ENCODE peak calls at places on chromosome 1, in four cellular contexts. U, H, J and Y are unnamed samples.

GRCh38 chr1:234065794-234066447 is 161.4 kb downstream of the SLC35F3 start:
- DNase-seq in U (peak; percentile 84), H (peak; percentile 75), J (peak; percentile 80), Y (no peak)

GRCh38 chr1:223216482-223217205 is 73.6 kb upstream of the TLR5 start:
- DNase-seq in U (no peak), H (no peak), J (no peak), Y (no peak)

GRCh38 chr1:39976732-39977131 is 21.8 kb downstream of the MFSD2A start:
- DNase-seq in U (no peak), H (no peak), J (no peak), Y (no peak)

GRCh38 chr1:171506525-171507304 is 21.4 kb downstream of the PRRC2C start:
- DNase-seq in U (no peak), H (no peak), J (no peak), Y (no peak)

GRCh38 chr1:109272831-109273547 is 10.0 kb downstream of the PSRC1 start:
- DNase-seq in U (no peak), H (peak; percentile 42), J (no peak), Y (no peak)

GRCh38 chr1:207823531-207823879 is 71.7 kb downstream of the CD46 start:
- DNase-seq in U (no peak), H (no peak), J (no peak), Y (no peak)

GRCh38 chr1:98919211-98919610 is 85.5 kb downstream of the PLPPR5 start:
- DNase-seq in U (no peak), H (no peak), J (no peak), Y (no peak)

GRCh38 chr1:1923681-1924000 is 4.6 kb upstream of the TMEM52 start:
- DNase-seq in U (no peak), H (no peak), J (no peak), Y (no peak)

GRCh38 chr1:50610563-50610962 is 187.3 kb upstream of the DMRTA2 start:
- DNase-seq in U (no peak), H (no peak), J (peak; percentile 41), Y (no peak)

GRCh38 chr1:187943606-187944403 is 1115.1 kb downstream of the PLA2G4A start:
- DNase-seq in U (no peak), H (no peak), J (no peak), Y (no peak)

GRCh38 chr1:44714944-44715571 is 15.9 kb downstream of the RNU5D-1 start:
- DNase-seq in U (peak; percentile 80), H (peak; percentile 68), J (peak; percentile 84), Y (no peak)

GRCh38 chr1:145714524-145715111 is 4.7 kb upstream of the CD160 start:
- DNase-seq in U (no peak), H (no peak), J (peak; percentile 56), Y (no peak)

GRCh38 chr1:173479649-173480048 is 2.5 kb downstream of the PRDX6 start:
- DNase-seq in U (no peak), H (no peak), J (no peak), Y (no peak)

GRCh38 chr1:207968521-207968944 is 57.6 kb upstream of the CD34 start:
- DNase-seq in U (no peak), H (no peak), J (no peak), Y (no peak)

GRCh38 chr1:154474802-154475201 is 27.2 kb upstream of the TDRD10 start:
- DNase-seq in U (no peak), H (no peak), J (peak; percentile 22), Y (peak; percentile 60)

GRCh38 chr1:68359045-68359444 is 90.7 kb downstream of the RPE65 start:
- DNase-seq in U (no peak), H (no peak), J (no peak), Y (no peak)

GRCh38 chr1:31374511-31375196 is 1.8 kb upstream of the FABP3 start:
- DNase-seq in U (no peak), H (peak; percentile 79), J (peak; percentile 71), Y (no peak)

GRCh38 chr1:155130272-155131006 is 2.8 kb downstream of the EFNA1 start:
- DNase-seq in U (no peak), H (no peak), J (no peak), Y (no peak)

GRCh38 chr1:32706491-32706890 is 3.9 kb upstream of the SYNC start:
- DNase-seq in U (no peak), H (peak; percentile 19), J (no peak), Y (no peak)

GRCh38 chr1:205631010-205631726 is 643 bp downstream of the ELK4 start:
- DNase-seq in U (peak; percentile 83), H (peak; percentile 77), J (peak; percentile 61), Y (no peak)

GRCh38 chr1:152109231-152109997 is 5.8 kb downstream of the TCHH start:
- DNase-seq in U (no peak), H (no peak), J (no peak), Y (no peak)

GRCh38 chr1:2025491-2025981 is 6.4 kb downstream of the GABRD start:
- DNase-seq in U (no peak), H (peak; percentile 76), J (peak; percentile 37), Y (no peak)

GRCh38 chr1:147768582-147768981 is 8.2 kb upstream of the GJA5 start:
- DNase-seq in U (no peak), H (no peak), J (no peak), Y (no peak)

GRCh38 chr1:88910401-88910800 is 19.0 kb upstream of the GTF2B start:
- DNase-seq in U (no peak), H (no peak), J (no peak), Y (peak; percentile 10)

GRCh38 chr1:78427506-78427905 is 63.3 kb upstream of the PTGFR start:
- DNase-seq in U (no peak), H (no peak), J (no peak), Y (no peak)

GRCh38 chr1:79353224-79353623 is 346.7 kb upstream of the ADGRL4 start:
- DNase-seq in U (peak; percentile 51), H (no peak), J (peak; percentile 8), Y (no peak)

GRCh38 chr1:202270871-202271326 is 70.8 kb downstream of the UBE2T start:
- DNase-seq in U (no peak), H (no peak), J (no peak), Y (no peak)

GRCh38 chr1:17909634-17910033 is 154.5 kb downstream of the ACTL8 start:
- DNase-seq in U (peak; percentile 45), H (no peak), J (no peak), Y (no peak)

GRCh38 chr1:168621356-168621755 is 45.0 kb downstream of the XCL1 start:
- DNase-seq in U (no peak), H (peak; percentile 53), J (no peak), Y (no peak)

GRCh38 chr1:200038645-200038986 is 11.1 kb downstream of the NR5A2 start:
- DNase-seq in U (no peak), H (no peak), J (no peak), Y (no peak)

GRCh38 chr1:234962340-234962989 is 166.2 kb downstream of the TOMM20 start:
- DNase-seq in U (no peak), H (no peak), J (no peak), Y (no peak)

GRCh38 chr1:156809281-156809680 is 7.4 kb downstream of the SH2D2A start:
- DNase-seq in U (no peak), H (no peak), J (no peak), Y (no peak)

GRCh38 chr1:6445062-6445763 is 20.6 kb downstream of the ESPN start:
- DNase-seq in U (no peak), H (no peak), J (peak; percentile 78), Y (no peak)

GRCh38 chr1:237565236-237565635 is 325.5 kb downstream of the ZP4 start:
- DNase-seq in U (no peak), H (no peak), J (no peak), Y (no peak)

GRCh38 chr1:224769987-224770693 is 154.0 kb downstream of the CNIH3 start:
- DNase-seq in U (no peak), H (no peak), J (no peak), Y (no peak)

GRCh38 chr1:184533049-184533448 is 146.2 kb downstream of the C1orf21 start:
- DNase-seq in U (no peak), H (no peak), J (no peak), Y (no peak)

GRCh38 chr1:34918609-34919561 is 10.6 kb downstream of the DLGAP3 start:
- DNase-seq in U (no peak), H (peak; percentile 51), J (no peak), Y (no peak)

GRCh38 chr1:1112237-1112985 is 3.5 kb downstream of the C1orf159 start:
- DNase-seq in U (no peak), H (no peak), J (no peak), Y (no peak)

GRCh38 chr1:152130186-152130585 is 14.9 kb upstream of the TCHH start:
- DNase-seq in U (no peak), H (no peak), J (no peak), Y (no peak)